ENCODE peak calls at places on chromosomes 3 and 15, in four cellular contexts. V is GM19239; A is activated effector memory CD4-positive, alpha-beta T cell treated with Interleukin-2 at 50 U/mL for 16 hours; R is dermis blood vessel endothelial cell. Q is an unnamed sample.

GRCh38 chr3:116020495-116020894 is 397.2 kb downstream of the GAP43 start:
- DNase-seq in V (no peak), A (no peak), R (no peak), Q (no peak)

GRCh38 chr3:138338816-138339215 is 9.2 kb upstream of the NME9 start:
- DNase-seq in V (no peak), A (no peak), R (no peak), Q (no peak)

GRCh38 chr3:52216585-52217408 is 8.6 kb downstream of the TLR9 start:
- DNase-seq in V (no peak), A (peak), R (peak), Q (peak)

GRCh38 chr3:74054566-74054965 is 429.8 kb upstream of the PDZRN3 start:
- DNase-seq in V (no peak), A (no peak), R (no peak), Q (no peak)

GRCh38 chr3:101810023-101810415 is 31.0 kb downstream of the NXPE3 start:
- DNase-seq in V (no peak), A (no peak), R (no peak), Q (no peak)

GRCh38 chr15:35702946-35703495 is 157.1 kb upstream of the DPH6 start:
- DNase-seq in V (no peak), A (no peak), R (peak), Q (no peak)

GRCh38 chr15:60635507-60636352 is 156.8 kb upstream of the ICE2 start:
- DNase-seq in V (peak), A (no peak), R (peak), Q (peak)

GRCh38 chr3:194274424-194275085 is 76.6 kb downstream of the CPN2 start:
- DNase-seq in V (no peak), A (no peak), R (peak), Q (no peak)

GRCh38 chr3:41508063-41508696 is 308.9 kb downstream of the CTNNB1 start:
- DNase-seq in V (no peak), A (no peak), R (no peak), Q (no peak)

GRCh38 chr15:36688310-36689102 is 109.1 kb downstream of the CDIN1 start:
- DNase-seq in V (no peak), A (no peak), R (peak), Q (peak)

GRCh38 chr15:75693501-75694240 is 19.0 kb downstream of the CSPG4 start:
- DNase-seq in V (no peak), A (no peak), R (peak), Q (no peak)

GRCh38 chr3:30495172-30496124 is 111.0 kb upstream of the TGFBR2 start:
- DNase-seq in V (no peak), A (no peak), R (no peak), Q (no peak)

GRCh38 chr3:183460059-183461052 is 31.9 kb upstream of the MCF2L2 start:
- DNase-seq in V (no peak), A (no peak), R (peak), Q (no peak)

GRCh38 chr3:100214574-100214964 is 46.2 kb upstream of the TBC1D23 start:
- DNase-seq in V (no peak), A (no peak), R (no peak), Q (no peak)

GRCh38 chr3:24060055-24060454 is 115.0 kb downstream of the NR1D2 start:
- DNase-seq in V (no peak), A (no peak), R (no peak), Q (no peak)

GRCh38 chr3:188362405-188362831 is 208.5 kb downstream of the LPP start:
- DNase-seq in V (no peak), A (no peak), R (peak), Q (peak)

GRCh38 chr3:157294444-157294843 is 134.5 kb upstream of the CCNL1 start:
- DNase-seq in V (no peak), A (no peak), R (no peak), Q (no peak)

GRCh38 chr3:120446891-120447668 is 3.7 kb downstream of the FSTL1 start:
- DNase-seq in V (no peak), A (no peak), R (no peak), Q (no peak)

GRCh38 chr3:140128217-140129137 is 193.5 kb downstream of the CLSTN2 start:
- DNase-seq in V (no peak), A (no peak), R (peak), Q (peak)

GRCh38 chr3:123660276-123660675 is 75.4 kb upstream of the HACD2 start:
- DNase-seq in V (no peak), A (no peak), R (no peak), Q (no peak)

GRCh38 chr3:162517110-162517509 is 1020.5 kb downstream of the OTOL1 start:
- DNase-seq in V (no peak), A (no peak), R (no peak), Q (no peak)

GRCh38 chr3:195895900-195896360 is 12.4 kb downstream of the TNK2 start:
- DNase-seq in V (peak), A (peak), R (peak), Q (peak)

GRCh38 chr15:63107895-63108546 is 13.6 kb upstream of the LACTB start:
- DNase-seq in V (no peak), A (no peak), R (peak), Q (peak)

GRCh38 chr3:24496529-24497482 is 2.2 kb upstream of the THRB start:
- DNase-seq in V (peak), A (no peak), R (peak), Q (peak)

GRCh38 chr15:73081321-73081958 is 29.2 kb downstream of the NEO1 start:
- DNase-seq in V (no peak), A (no peak), R (peak), Q (peak)

GRCh38 chr15:67521770-67522568 is 1.0 kb downstream of the C15orf61 start:
- DNase-seq in V (no peak), A (no peak), R (peak), Q (no peak)

GRCh38 chr15:89362203-89363101 is 27.8 kb upstream of the POLG start:
- DNase-seq in V (no peak), A (no peak), R (no peak), Q (no peak)

GRCh38 chr15:37078000-37078399 is 22.3 kb downstream of the MEIS2 start:
- DNase-seq in V (no peak), A (no peak), R (no peak), Q (no peak)

GRCh38 chr3:116226245-116226644 is 219.0 kb downstream of the LSAMP start:
- DNase-seq in V (no peak), A (no peak), R (no peak), Q (no peak)

GRCh38 chr3:138118863-138119766 is 3.7 kb upstream of the DZIP1L start:
- DNase-seq in V (peak), A (peak), R (peak), Q (peak)

GRCh38 chr15:42137461-42138261 is 18.8 kb downstream of the PLA2G4F start:
- DNase-seq in V (no peak), A (no peak), R (peak), Q (peak)

GRCh38 chr3:160340351-160340750 is 58.7 kb downstream of the IFT80 start:
- DNase-seq in V (no peak), A (no peak), R (peak), Q (no peak)

GRCh38 chr15:58598829-58599210 is 150.7 kb downstream of the ADAM10 start:
- DNase-seq in V (no peak), A (no peak), R (no peak), Q (no peak)

GRCh38 chr3:71533588-71533987 is 49.9 kb downstream of the FOXP1 start:
- DNase-seq in V (no peak), A (no peak), R (no peak), Q (no peak)

GRCh38 chr15:101167791-101168462 is 83.9 kb downstream of the CHSY1 start:
- DNase-seq in V (peak), A (peak), R (peak), Q (peak)

GRCh38 chr3:33786565-33787327 is 11.7 kb upstream of the PDCD6IP start:
- DNase-seq in V (no peak), A (no peak), R (no peak), Q (no peak)

GRCh38 chr15:78977091-78977571 is 32.3 kb upstream of the CTSH start:
- DNase-seq in V (peak), A (no peak), R (no peak), Q (no peak)

GRCh38 chr3:16200411-16200810 is 25.9 kb downstream of the GALNT15 start:
- DNase-seq in V (no peak), A (no peak), R (no peak), Q (no peak)

Q was measured in HTR-8/SVneo.